ENCODE peak calls at places on chromosomes 1 and 21, in six cellular contexts. J is AG04450, U is thyroid gland, M is left ventricle myocardium inferior, E is heart right ventricle, Z is epithelial cell of esophagus. L is an unnamed sample.

GRCh38 chr1:77040817-77041216 is 173.5 kb downstream of the ST6GALNAC5 start:
- DNase-seq in Z (no peak), M (no peak), E (no peak), J (no peak), U (no peak), L (no peak)

GRCh38 chr21:31331231-31331630 is 12.8 kb downstream of the TIAM1 start:
- DNase-seq in M (no peak), J (no peak), Z (no peak), U (no peak), E (no peak), L (no peak)

GRCh38 chr1:223249854-223250631 is 107.0 kb upstream of the TLR5 start:
- DNase-seq in M (no peak), U (no peak), J (no peak), E (no peak), Z (peak), L (no peak)

GRCh38 chr21:17925900-17926299 is 106.7 kb upstream of the C21orf91 start:
- DNase-seq in E (peak), M (no peak), J (no peak), U (no peak), Z (peak), L (peak)

GRCh38 chr1:114155756-114156155 is 2.1 kb upstream of the SYT6 start:
- DNase-seq in Z (no peak), M (no peak), J (no peak), U (no peak), E (no peak), L (no peak)

GRCh38 chr1:53256744-53257453 is 18.6 kb upstream of the MAGOH start:
- DNase-seq in J (no peak), Z (no peak), E (no peak), M (no peak), U (no peak), L (no peak)

GRCh38 chr21:34024382-34024693 is 49.0 kb upstream of the MRPS6 start:
- DNase-seq in U (no peak), M (no peak), Z (no peak), E (no peak), J (no peak), L (no peak)

GRCh38 chr21:23887709-23888303 is 1719.5 kb downstream of the MRPL39 start:
- DNase-seq in J (no peak), E (no peak), U (no peak), Z (no peak), M (no peak), L (no peak)

GRCh38 chr1:145849356-145850165 is 4.1 kb downstream of the NUDT17 start:
- DNase-seq in U (no peak), E (no peak), Z (peak), M (no peak), J (no peak), L (peak)

GRCh38 chr1:33741749-33742148 is 122.1 kb upstream of the HMGB4 start:
- DNase-seq in M (no peak), U (no peak), Z (no peak), E (no peak), J (no peak), L (no peak)

GRCh38 chr1:33654267-33654832 is 181.9 kb downstream of the ZSCAN20 start:
- DNase-seq in Z (no peak), J (no peak), E (no peak), M (no peak), U (no peak), L (peak)

GRCh38 chr1:39105841-39106765 is 80.0 kb downstream of the NDUFS5 start:
- DNase-seq in E (peak), M (peak), J (no peak), U (peak), Z (peak), L (peak)

GRCh38 chr1:38500352-38500751 is 359.2 kb downstream of the RRAGC start:
- DNase-seq in E (no peak), J (no peak), Z (peak), M (no peak), U (no peak), L (no peak)

GRCh38 chr1:226670062-226670461 is 69.0 kb downstream of the ITPKB start:
- DNase-seq in J (no peak), E (no peak), U (no peak), M (no peak), Z (no peak), L (no peak)

GRCh38 chr21:44765231-44766013 is 36.2 kb downstream of the UBE2G2 start:
- DNase-seq in J (no peak), Z (peak), M (no peak), U (no peak), E (no peak), L (peak)

GRCh38 chr1:25833158-25833557 is 13.4 kb downstream of the MTFR1L start:
- DNase-seq in J (no peak), M (no peak), U (no peak), Z (no peak), E (no peak), L (no peak)
- TF ChIP-seq CTCF in J (no peak), M (no peak), U (no peak), Z (no peak), E (no peak), L (no peak)

DNA sequence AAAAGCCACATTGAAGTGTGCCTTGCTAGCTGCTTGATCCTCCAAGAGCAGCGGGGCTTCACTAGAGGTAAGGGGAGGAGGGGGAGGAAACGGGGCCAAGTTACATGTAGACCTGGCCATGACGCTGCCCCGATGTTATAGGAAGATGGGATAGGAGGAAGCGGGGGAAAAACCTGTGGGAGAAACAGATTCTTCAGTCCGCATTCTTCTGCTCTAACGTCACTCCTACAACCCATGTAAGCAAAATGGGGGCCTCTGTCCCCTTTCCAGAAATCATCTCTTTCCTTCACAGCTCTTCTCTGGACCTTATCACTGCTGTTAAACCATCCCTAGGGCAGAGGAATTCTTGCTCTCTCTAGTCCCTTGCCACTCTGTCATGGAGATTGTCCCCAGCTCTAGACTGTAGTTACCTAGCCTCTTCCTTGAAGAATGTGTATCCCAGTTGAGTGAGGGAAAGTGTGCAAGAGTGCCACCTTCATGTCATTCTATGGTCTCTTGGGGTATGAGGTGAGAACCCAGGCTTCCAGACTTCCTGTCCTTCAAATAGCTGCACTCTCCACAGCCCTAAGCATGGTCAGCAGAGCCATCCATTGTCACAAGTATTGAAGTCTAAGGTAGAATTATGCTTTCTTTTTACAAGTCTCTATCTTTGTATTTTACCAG is 11.4 kb downstream of the PLEKHO1 start:
- DNase-seq in M (no peak), E (no peak), U (no peak), Z (no peak), J (no peak), L (no peak)
- H3K4me3 ChIP-seq in M (no peak), E (peak), U (no peak), Z (no peak), J (no peak), L (no peak)

GRCh38 chr1:63621698-63622097 is 28.5 kb downstream of the PGM1 start:
- DNase-seq in M (peak), U (no peak), J (no peak), Z (peak), E (peak), L (peak)
- TF ChIP-seq CTCF in M (no peak), U (no peak), J (no peak), Z (no peak), E (no peak), L (no peak)

DNA sequence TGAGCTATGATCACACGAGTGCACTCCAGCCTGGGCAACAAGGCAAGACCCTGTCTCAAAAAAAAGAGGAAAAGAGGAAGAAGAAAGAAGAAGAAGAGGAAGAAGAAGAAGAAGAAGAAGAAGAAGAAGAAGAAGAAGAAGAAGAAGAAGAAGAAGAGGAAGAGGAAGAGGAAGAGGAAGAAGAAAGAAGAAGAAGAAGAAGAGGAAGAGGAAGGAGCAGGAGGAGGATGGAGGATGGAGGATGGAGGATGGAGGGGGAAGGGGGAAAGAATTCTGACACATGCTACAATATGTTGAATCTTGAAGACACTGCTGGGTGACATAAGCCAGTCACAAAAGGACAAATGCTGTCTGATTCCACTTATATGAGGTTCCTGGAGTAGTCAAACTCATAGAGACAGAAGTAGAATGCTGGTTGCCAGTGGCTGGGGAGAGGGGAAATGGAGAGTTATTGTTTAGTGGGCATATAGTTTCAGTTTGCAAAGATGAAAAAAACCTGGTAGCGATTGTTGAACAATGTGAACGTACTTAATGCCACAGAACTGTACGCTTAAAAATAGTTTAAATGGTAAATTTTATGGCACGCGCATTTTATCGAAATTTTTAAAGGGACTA is 47.3 kb upstream of the COA6 start:
- DNase-seq in J (no peak), U (no peak), Z (no peak), E (no peak), M (no peak), L (no peak)
- H3K4me3 ChIP-seq in J (peak), U (no peak), Z (no peak), E (peak), M (peak), L (peak)

GRCh38 chr1:248703674-248704073 is 1.1 kb upstream of the OR14I1 start:
- DNase-seq in M (no peak), U (no peak), J (no peak), Z (no peak), E (no peak), L (no peak)
- TF ChIP-seq CTCF in M (peak), U (no peak), J (no peak), Z (no peak), E (no peak), L (no peak)

DNA sequence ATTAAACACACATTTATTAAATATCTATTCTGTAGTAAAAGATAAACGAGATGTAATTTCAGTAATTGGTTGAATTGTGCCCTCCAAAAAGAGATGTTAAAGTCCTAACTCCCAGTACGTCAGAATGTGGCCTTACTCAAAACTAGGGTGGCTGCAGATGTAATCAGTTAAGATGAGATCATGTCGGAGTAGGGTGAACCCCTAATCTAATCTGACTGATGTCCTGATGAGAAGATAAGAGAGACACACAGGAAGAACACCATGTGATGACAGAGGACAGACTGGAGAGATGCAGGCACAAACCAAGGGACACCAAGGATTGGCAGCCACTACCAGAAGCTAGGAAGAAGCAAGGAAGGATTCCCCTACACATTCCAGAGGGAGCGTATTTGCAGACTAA is 104.1 kb downstream of the SLC25A24 start:
- DNase-seq in J (no peak), Z (no peak), U (no peak), M (no peak), E (no peak), L (no peak)
- H3K4me3 ChIP-seq in J (no peak), Z (no peak), U (no peak), M (no peak), E (no peak), L (no peak)

DNA sequence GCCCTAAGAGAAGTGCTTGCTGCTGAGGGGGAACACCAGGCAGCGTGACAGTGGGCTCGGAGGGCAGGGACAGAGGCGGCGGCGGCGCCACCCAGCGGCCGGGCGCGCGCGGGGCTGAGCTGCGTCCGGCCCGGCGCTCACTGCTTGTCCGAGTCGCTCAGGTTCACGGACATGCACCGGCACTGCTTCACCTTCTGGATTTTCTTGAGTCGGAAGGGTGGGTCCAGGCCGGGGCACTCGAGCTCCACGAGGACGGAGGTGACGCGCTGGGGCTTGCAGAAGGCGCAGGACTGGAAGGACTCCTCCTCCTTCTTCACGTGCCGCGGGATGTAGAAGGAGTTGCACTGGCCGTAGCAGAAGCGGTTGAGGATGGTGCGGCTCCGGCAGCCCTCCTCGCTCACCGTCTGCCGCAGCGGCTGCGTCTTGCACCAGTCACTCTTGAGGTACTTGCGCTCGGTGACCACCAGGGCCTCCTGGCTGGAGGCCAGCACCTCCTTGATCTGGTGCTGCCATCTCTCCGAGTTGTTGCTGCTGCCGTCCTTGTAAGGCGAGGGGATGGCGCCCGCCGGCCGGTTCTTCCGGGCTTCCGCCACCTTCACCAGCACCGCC is 119.0 kb downstream of the GREM2 start:
- DNase-seq in E (no peak), M (no peak), J (no peak), U (peak), Z (peak), L (peak)
- TF ChIP-seq CTCF in E (no peak), M (peak), J (peak), U (no peak), Z (peak), L (peak)

DNA sequence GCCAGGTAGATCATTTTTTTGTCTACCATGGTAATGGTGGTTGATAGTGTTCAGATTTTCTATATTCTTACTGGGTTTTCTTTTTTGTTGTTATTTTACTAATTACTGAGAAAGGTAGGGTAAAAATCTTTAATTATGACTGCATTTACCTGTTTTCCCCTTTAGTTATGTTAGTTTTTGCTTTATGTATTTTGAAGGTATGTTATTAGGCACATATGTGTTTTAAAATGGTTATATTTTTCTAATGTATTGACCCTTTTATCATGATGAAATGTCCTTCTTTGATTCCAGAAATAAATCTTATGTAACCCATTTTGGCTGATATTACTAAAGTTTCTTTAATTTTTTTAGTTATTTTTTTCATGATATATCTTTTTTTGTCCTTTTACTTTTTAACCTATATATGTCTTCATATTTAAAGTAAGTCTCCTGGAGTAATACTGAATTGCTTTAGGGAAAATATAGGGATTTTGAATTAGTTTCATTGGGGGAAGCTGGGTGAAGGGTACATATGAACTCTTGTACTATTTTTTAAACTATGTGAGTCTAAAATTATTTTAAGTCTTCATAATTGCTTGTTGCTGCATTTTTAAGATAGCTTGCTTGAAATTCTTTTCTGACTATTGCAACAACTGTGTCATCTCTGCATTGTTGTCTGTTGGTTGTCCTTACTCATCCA is 22.4 kb downstream of the SLC35A3 start:
- DNase-seq in Z (peak), M (no peak), J (no peak), U (no peak), E (no peak), L (no peak)
- H3K4me3 ChIP-seq in Z (no peak), M (no peak), J (no peak), U (no peak), E (no peak), L (no peak)

DNA sequence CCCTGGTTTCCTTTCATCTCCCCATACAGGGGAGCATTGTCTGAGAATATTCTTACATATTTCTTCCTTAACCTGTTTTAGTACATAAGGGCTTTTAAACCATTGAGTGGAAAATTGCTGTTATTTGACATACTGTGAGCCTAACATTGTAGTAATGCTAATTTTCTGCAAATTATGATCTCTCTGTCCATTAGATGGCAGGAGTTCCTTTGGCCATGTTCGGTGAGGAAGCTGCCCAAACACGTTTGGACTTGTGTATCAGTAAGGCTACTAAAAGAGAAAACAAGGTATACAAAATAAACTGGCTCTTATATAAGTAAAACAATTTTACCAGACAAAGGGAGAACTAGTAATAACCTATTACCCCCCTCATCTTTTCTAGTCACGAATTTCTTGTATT is 29.2 kb downstream of the CDC7 start:
- DNase-seq in U (no peak), M (no peak), E (no peak), J (peak), Z (peak), L (peak)
- TF ChIP-seq CTCF in U (no peak), M (peak), E (peak), J (peak), Z (peak), L (peak)

GRCh38 chr21:35350965-35351364 is 301.9 kb upstream of the RUNX1 start:
- DNase-seq in J (no peak), M (no peak), Z (peak), U (no peak), E (no peak), L (peak)

GRCh38 chr21:35352066-35352770 is 303.1 kb upstream of the RUNX1 start:
- DNase-seq in M (no peak), J (no peak), Z (peak), E (no peak), U (no peak), L (peak)

GRCh38 chr21:35351434-35351833 is 302.3 kb upstream of the RUNX1 start:
- DNase-seq in Z (no peak), J (no peak), E (no peak), U (no peak), M (no peak), L (no peak)

GRCh38 chr21:35354078-35354477 is 305.0 kb upstream of the RUNX1 start:
- DNase-seq in M (no peak), U (no peak), Z (no peak), J (no peak), E (no peak), L (no peak)

DNA sequence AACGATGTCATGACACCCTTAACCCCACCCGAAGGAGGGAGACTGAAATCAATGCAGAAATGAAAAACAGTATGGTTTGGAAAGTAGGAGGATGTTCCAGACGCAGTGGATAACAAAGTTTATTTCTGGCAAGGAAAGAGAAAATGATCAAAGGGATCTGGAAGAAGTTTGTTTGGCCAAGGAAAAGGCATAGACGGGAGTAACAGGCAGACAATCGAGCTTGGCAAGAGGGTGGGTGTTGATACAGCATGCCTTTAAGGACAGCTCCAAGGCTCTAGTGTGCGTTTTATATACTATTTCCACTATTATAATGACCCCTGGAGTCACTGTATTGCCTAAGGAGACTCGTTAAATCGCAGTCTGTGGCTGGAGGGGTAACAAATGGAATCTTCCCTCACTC is 303.7 kb upstream of the RUNX1 start:
- DNase-seq in Z (no peak), M (no peak), E (no peak), J (no peak), U (no peak), L (no peak)
- H3K4me3 ChIP-seq in Z (no peak), M (no peak), E (no peak), J (no peak), U (no peak), L (no peak)